ENCODE peak calls at places on chromosomes 7 and 10, in four cellular contexts. S is HCT116, X is MM.1S, H is A549. Y is an unnamed sample.

GRCh38 chr7:106064836-106065559 is 47.1 kb downstream of the SYPL1 start:
- DNase-seq in S (peak; percentile 82), X (no peak), H (peak; percentile 85), Y (peak; percentile 88)

GRCh38 chr10:58412502-58412961 is 27.3 kb downstream of the TFAM start:
- DNase-seq in S (no peak), X (no peak), H (peak; percentile 76), Y (peak; percentile 63)

GRCh38 chr7:93575555-93576397 is 1.3 kb upstream of the CALCR start:
- DNase-seq in S (no peak), X (no peak), H (peak; percentile 19), Y (no peak)

GRCh38 chr10:62264702-62265436 is 3.8 kb downstream of the RTKN2 start:
- DNase-seq in S (peak; percentile 87), X (peak; percentile 74), H (peak; percentile 85), Y (peak; percentile 92)

GRCh38 chr10:58054881-58055280 is 212.8 kb downstream of the IPMK start:
- DNase-seq in S (no peak), X (no peak), H (no peak), Y (peak; percentile 27)

GRCh38 chr10:77212632-77213031 is 425.0 kb downstream of the KCNMA1 start:
- DNase-seq in S (no peak), X (no peak), H (no peak), Y (no peak)

GRCh38 chr10:131735577-131735976 is 165.2 kb upstream of the PPP2R2D start:
- DNase-seq in S (no peak), X (no peak), H (no peak), Y (no peak)

GRCh38 chr10:112115781-112116385 is 67.7 kb downstream of the GPAM start:
- DNase-seq in S (peak; percentile 42), X (peak; percentile 45), H (peak; percentile 33), Y (peak; percentile 18)

GRCh38 chr7:67854784-67855183 is 858.2 kb downstream of the TYW1 start:
- DNase-seq in S (no peak), X (no peak), H (no peak), Y (no peak)

GRCh38 chr7:1053816-1054370 is 9.5 kb downstream of the GPR146 start:
- DNase-seq in S (no peak), X (no peak), H (no peak), Y (no peak)
- H3K4me2 ChIP-seq in S (no peak overlapping the region), X (no peak overlapping the region), H (no peak overlapping the region), Y (no peak overlapping the region)

GRCh38 chr10:45476559-45476958 is 102.5 kb downstream of the ALOX5 start:
- DNase-seq in S (no peak), X (no peak), H (no peak), Y (no peak)

GRCh38 chr10:45473126-45473525 is 99.1 kb downstream of the ALOX5 start:
- DNase-seq in S (no peak), X (no peak), H (no peak), Y (no peak)

GRCh38 chr10:45470098-45471012 is 96.3 kb downstream of the ALOX5 start:
- DNase-seq in S (no peak), X (no peak), H (no peak), Y (peak; percentile 87)

GRCh38 chr10:45468110-45468509 is 94.1 kb downstream of the ALOX5 start:
- DNase-seq in S (no peak), X (no peak), H (no peak), Y (no peak)

DNA sequence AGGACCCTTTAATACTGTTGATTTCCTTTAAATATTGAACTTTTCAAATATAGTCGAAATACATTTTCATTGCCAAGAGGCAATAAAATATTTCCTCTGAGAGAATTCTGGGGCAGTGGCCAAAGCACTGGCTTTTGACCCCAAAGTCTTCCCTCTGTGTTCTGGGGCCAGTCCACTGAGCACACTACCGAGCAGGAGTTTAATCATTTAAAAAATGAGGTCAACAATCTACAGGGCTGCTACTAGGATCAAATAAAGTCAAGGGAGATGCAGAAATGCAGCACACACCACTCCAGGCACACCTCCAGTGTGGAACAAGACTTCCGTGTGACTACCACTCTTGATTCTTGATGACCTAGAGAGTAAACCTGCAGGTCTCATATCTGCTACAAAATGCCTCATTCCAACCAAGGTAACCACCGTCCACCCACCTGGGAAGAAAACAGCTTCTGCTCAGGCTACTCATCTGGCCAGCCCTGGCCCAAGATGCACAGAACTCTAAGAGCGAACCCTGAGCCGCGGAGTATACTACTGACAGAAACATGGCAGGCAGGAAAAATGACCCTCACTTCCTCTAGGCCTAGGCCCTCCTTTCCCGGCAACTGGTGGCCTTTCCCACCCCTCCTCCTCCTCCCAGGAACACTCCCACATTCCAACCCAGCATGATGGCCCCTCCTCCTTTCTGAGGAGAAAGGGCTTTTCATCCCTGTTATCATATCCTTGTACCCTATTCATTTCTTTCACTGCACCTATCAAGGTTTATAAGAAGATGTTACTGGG is 97.7 kb downstream of the ALOX5 start:
- DNase-seq in S (no peak), X (no peak), H (no peak), Y (no peak)
- H3K4me2 ChIP-seq in S (no peak overlapping the region), X (no peak overlapping the region), H (no peak overlapping the region), Y (no peak overlapping the region)

DNA sequence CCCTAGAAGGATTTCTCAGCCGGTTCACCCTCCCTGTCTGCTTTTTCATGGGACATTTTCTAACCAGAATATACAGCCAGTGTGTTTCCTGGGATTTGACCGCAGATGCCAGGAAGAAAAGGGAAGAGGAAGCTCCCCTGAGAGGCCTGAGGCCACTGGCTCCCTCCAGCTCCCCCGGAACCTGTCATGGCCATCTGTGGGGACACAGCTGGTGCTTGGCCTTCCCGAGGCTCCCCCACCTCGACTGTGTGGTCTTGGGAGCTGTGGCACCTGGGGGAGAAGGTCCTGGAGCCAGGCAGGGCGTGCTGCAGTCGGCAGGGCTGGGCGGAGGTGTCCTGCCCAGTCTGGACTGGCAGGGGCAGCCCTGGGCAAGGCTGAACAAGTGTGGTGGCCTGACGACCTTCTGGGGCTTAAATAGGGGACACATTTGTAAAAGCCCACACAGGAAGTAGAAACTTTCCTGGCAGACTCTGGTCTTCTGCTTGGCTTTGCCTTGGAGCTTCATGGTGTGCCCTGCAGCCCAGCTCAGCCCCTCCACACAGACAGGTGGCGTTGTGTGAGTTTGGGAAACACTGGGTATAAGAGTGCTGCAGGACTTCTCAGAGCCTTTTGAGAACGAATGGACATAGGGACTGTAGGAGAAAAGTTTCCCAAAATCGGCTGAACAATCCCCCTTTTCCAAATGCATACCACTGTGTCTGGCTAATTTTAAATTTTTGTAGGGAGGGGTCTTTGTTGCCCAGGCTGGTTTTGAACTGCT is 6.8 kb downstream of the BRI3 start:
- DNase-seq in S (no peak), X (no peak), H (no peak), Y (no peak)
- H3K4me2 ChIP-seq in S (peak overlapping the region; percentile 95), X (no peak overlapping the region), H (no peak overlapping the region), Y (no peak overlapping the region)

GRCh38 chr7:30157217-30157616 is 22.4 kb downstream of the MTURN start:
- DNase-seq in S (no peak), X (no peak), H (no peak), Y (no peak)

GRCh38 chr7:30160329-30160728 is 25.5 kb downstream of the MTURN start:
- DNase-seq in S (no peak), X (no peak), H (no peak), Y (no peak)

GRCh38 chr7:30162133-30162532 is 27.3 kb downstream of the MTURN start:
- DNase-seq in S (no peak), X (no peak), H (no peak), Y (no peak)

GRCh38 chr7:30159698-30160143 is 24.9 kb downstream of the MTURN start:
- DNase-seq in S (no peak), X (peak; percentile 44), H (peak; percentile 31), Y (peak; percentile 45)

GRCh38 chr7:30159153-30159552 is 24.4 kb downstream of the MTURN start:
- DNase-seq in S (no peak), X (peak; percentile 33), H (no peak), Y (no peak)
- H3K4me2 ChIP-seq in S (no peak overlapping the region), X (no peak overlapping the region), H (no peak overlapping the region), Y (no peak overlapping the region)

DNA sequence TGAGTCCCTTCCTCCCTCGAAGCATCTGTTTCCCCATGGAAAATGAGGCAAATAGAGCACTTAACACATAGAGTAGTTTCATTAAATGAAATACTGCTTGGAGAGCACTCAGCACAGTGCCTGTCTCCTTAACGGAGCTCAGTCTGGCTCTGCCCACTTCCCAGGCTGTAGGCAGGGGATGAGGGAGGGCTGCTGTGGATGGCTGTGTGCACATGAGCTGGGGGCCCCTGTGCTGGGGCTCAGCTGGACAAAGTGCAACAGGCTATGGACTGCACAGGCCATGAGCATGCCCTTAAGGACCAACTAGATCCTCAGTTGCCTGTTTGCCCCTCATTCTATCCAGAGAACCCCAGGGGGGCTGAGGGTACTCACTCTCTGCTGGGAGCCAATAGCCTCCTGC is 14.5 kb downstream of the ZCCHC24 start:
- DNase-seq in S (no peak), X (no peak), H (no peak), Y (no peak)
- H3K4me2 ChIP-seq in S (no peak overlapping the region), X (no peak overlapping the region), H (no peak overlapping the region), Y (no peak overlapping the region)

Y was measured in IMR-90.